ENCODE peak calls at places on chromosome 6, in eight cellular contexts. A is CD8-positive, alpha-beta T cell; N is NCI-H2081; W is LHCN-M2; Q is NCI-H1930; R is activated CD8-positive, alpha-beta T cell treated with anti-CD3 and anti-CD28 coated beads, Interleukin-2, amount 10 ng/mL, durations not matched to agents 7 days and 5 days; O is SW 1271; C is NCI-H2029. Y is an unnamed sample.

GRCh38 chr6:148497256-148497655 is 154.6 kb downstream of the SASH1 start:
- DNase-seq in A (no peak), N (no peak), W (peak; percentile 72), Q (no peak), R (no peak), O (no peak), C (no peak), Y (peak; percentile 89)

GRCh38 chr6:48087448-48087847 is 23.5 kb downstream of the PTCHD4 start:
- DNase-seq in A (no peak), N (no peak), W (no peak), Q (no peak), R (no peak), O (no peak), C (no peak), Y (peak; percentile 45)

GRCh38 chr6:45423111-45423900 is 45.6 kb upstream of the SUPT3H start:
- DNase-seq in A (peak; percentile 61), N (no peak), W (peak; percentile 51), Q (no peak), R (peak; percentile 25), O (no peak), C (no peak), Y (no peak)

GRCh38 chr6:138105446-138105845 is 1.8 kb downstream of the PERP start:
- DNase-seq in A (no peak), N (no peak), W (no peak), Q (no peak), R (no peak), O (no peak), C (no peak), Y (no peak)

GRCh38 chr6:128538763-128539162 is 18.4 kb upstream of the PTPRK start:
- DNase-seq in A (no peak), N (no peak), W (peak; percentile 17), Q (no peak), R (no peak), O (no peak), C (no peak), Y (peak; percentile 23)

GRCh38 chr6:166464418-166465400 is 82.0 kb upstream of the MPC1 start:
- DNase-seq in A (no peak), N (no peak), W (no peak), Q (no peak), R (no peak), O (no peak), C (no peak), Y (no peak)

GRCh38 chr6:29112135-29112534 is 4.3 kb downstream of the OR2J3 start:
- DNase-seq in A (no peak), N (no peak), W (no peak), Q (no peak), R (no peak), O (no peak), C (no peak), Y (no peak)

GRCh38 chr6:44494011-44494501 is 106.5 kb downstream of the CDC5L start:
- DNase-seq in A (no peak), N (no peak), W (peak; percentile 93), Q (no peak), R (no peak), O (peak; percentile 14), C (no peak), Y (peak; percentile 65)

GRCh38 chr6:38713812-38714211 is 1.3 kb upstream of the DNAH8 start:
- DNase-seq in A (peak; percentile 71), N (no peak), W (peak; percentile 6), Q (no peak), R (peak; percentile 81), O (no peak), C (no peak), Y (no peak)

GRCh38 chr6:39339557-39340555 is 17.4 kb upstream of the KCNK16 start:
- DNase-seq in A (no peak), N (peak; percentile 80), W (no peak), Q (no peak), R (no peak), O (no peak), C (peak; percentile 92), Y (no peak)

GRCh38 chr6:134797400-134798113 is 152.3 kb downstream of the ALDH8A1 start:
- DNase-seq in A (no peak), N (no peak), W (no peak), Q (no peak), R (no peak), O (no peak), C (no peak), Y (no peak)

GRCh38 chr6:117590447-117590846 is 11.9 kb downstream of the GOPC start:
- DNase-seq in A (no peak), N (no peak), W (no peak), Q (no peak), R (no peak), O (no peak), C (no peak), Y (no peak)

GRCh38 chr6:157242791-157243190 is 80.5 kb downstream of the TMEM242 start:
- DNase-seq in A (no peak), N (no peak), W (no peak), Q (no peak), R (no peak), O (no peak), C (peak; percentile 65), Y (no peak)

GRCh38 chr6:47029865-47030561 is 12.1 kb downstream of the ADGRF1 start:
- DNase-seq in A (no peak), N (no peak), W (no peak), Q (no peak), R (no peak), O (no peak), C (no peak), Y (no peak)

GRCh38 chr6:90296346-90297123 is at the start of gene BACH2:
- DNase-seq in A (peak; percentile 94), N (peak; percentile 82), W (peak; percentile 61), Q (peak; percentile 79), R (peak; percentile 96), O (peak; percentile 24), C (peak; percentile 74), Y (peak; percentile 92)

GRCh38 chr6:7899046-7899888 is 11.3 kb downstream of the TXNDC5 start:
- DNase-seq in A (no peak), N (no peak), W (no peak), Q (no peak), R (no peak), O (no peak), C (no peak), Y (no peak)

GRCh38 chr6:6494677-6495076 is 93.8 kb upstream of the LY86 start:
- DNase-seq in A (no peak), N (peak; percentile 55), W (peak; percentile 25), Q (no peak), R (peak; percentile 49), O (no peak), C (peak; percentile 46), Y (no peak)

GRCh38 chr6:37531026-37531425 is 31.3 kb upstream of the CCDC167 start:
- DNase-seq in A (no peak), N (no peak), W (peak; percentile 25), Q (no peak), R (no peak), O (no peak), C (no peak), Y (peak; percentile 20)

GRCh38 chr6:12208190-12208589 is 82.0 kb upstream of the EDN1 start:
- DNase-seq in A (no peak), N (no peak), W (peak; percentile 50), Q (no peak), R (no peak), O (no peak), C (no peak), Y (peak; percentile 77)

GRCh38 chr6:5518936-5519491 is 257.7 kb downstream of the FARS2 start:
- DNase-seq in A (no peak), N (no peak), W (no peak), Q (no peak), R (no peak), O (no peak), C (no peak), Y (no peak)

GRCh38 chr6:7262037-7262461 is 51.0 kb downstream of the SSR1 start:
- DNase-seq in A (no peak), N (no peak), W (peak; percentile 41), Q (no peak), R (no peak), O (no peak), C (peak; percentile 77), Y (no peak)

GRCh38 chr6:120903836-120904235 is 430.4 kb downstream of the TBC1D32 start:
- DNase-seq in A (no peak), N (no peak), W (no peak), Q (no peak), R (no peak), O (no peak), C (no peak), Y (no peak)

GRCh38 chr6:21138359-21139094 is 455.0 kb upstream of the SOX4 start:
- DNase-seq in A (no peak), N (no peak), W (peak; percentile 13), Q (no peak), R (no peak), O (no peak), C (no peak), Y (no peak)

GRCh38 chr6:978937-979685 is 286.2 kb upstream of the EXOC2 start:
- DNase-seq in A (no peak), N (no peak), W (no peak), Q (no peak), R (no peak), O (no peak), C (no peak), Y (peak; percentile 34)

GRCh38 chr6:108113557-108114519 is 39.3 kb upstream of the OSTM1 start:
- DNase-seq in A (no peak), N (no peak), W (peak; percentile 55), Q (no peak), R (peak; percentile 50), O (no peak), C (no peak), Y (peak; percentile 57)

GRCh38 chr6:146545608-146546007 is 2.0 kb downstream of the RAB32 start:
- DNase-seq in A (no peak), N (no peak), W (peak; percentile 43), Q (no peak), R (no peak), O (no peak), C (no peak), Y (peak; percentile 86)

GRCh38 chr6:164346631-164347030 is 932.1 kb downstream of the QKI start:
- DNase-seq in A (no peak), N (no peak), W (no peak), Q (no peak), R (no peak), O (no peak), C (no peak), Y (no peak)

GRCh38 chr6:156474507-156475120 is 302.6 kb upstream of the ARID1B start:
- DNase-seq in A (no peak), N (no peak), W (no peak), Q (no peak), R (no peak), O (no peak), C (no peak), Y (no peak)

GRCh38 chr6:26351544-26351953 is 13.4 kb upstream of the BTN3A2 start:
- DNase-seq in A (no peak), N (no peak), W (peak; percentile 99), Q (no peak), R (no peak), O (peak; percentile 85), C (no peak), Y (peak; percentile 100)